ENCODE peak calls at places on chromosomes 6 and 20, in nine cellular contexts. C, P, E, T, G, D, J, A and B are unnamed samples.

GRCh38 chr20:64232794-64233193 is 22.8 kb upstream of the PCMTD2 start:
- DNase-seq in J (no peak), C (peak; percentile 85), D (no peak), G (no peak), E (no peak), A (no peak), T (no peak), P (no peak), B (no peak)

GRCh38 chr6:10407674-10408054 is 7.2 kb downstream of the TFAP2A start:
- DNase-seq in P (no peak), C (no peak), J (no peak), T (no peak), E (no peak), G (no peak), A (no peak), D (no peak), B (no peak)

GRCh38 chr6:100427452-100427851 is 37.3 kb downstream of the SIM1 start:
- DNase-seq in J (no peak), D (no peak), G (no peak), P (no peak), T (no peak), A (no peak), C (no peak), E (no peak), B (no peak)

GRCh38 chr6:158207452-158207788 is 39.3 kb downstream of the GTF2H5 start:
- DNase-seq in P (peak; percentile 71), J (no peak), A (peak; percentile 24), D (peak; percentile 79), G (no peak), C (no peak), E (peak; percentile 75), T (no peak), B (no peak)

GRCh38 chr20:56439784-56440291 is 27.8 kb downstream of the CASS4 start:
- DNase-seq in A (no peak), P (peak; percentile 82), T (peak; percentile 35), E (no peak), C (peak; percentile 25), G (no peak), D (no peak), J (no peak), B (no peak)

GRCh38 chr6:3280866-3281465 is 22.2 kb downstream of the PSMG4 start:
- DNase-seq in D (no peak), C (no peak), P (no peak), J (no peak), E (no peak), A (no peak), G (no peak), T (no peak), B (no peak)

GRCh38 chr6:133047706-133048105 is 193.5 kb upstream of the EYA4 start:
- DNase-seq in J (no peak), A (no peak), D (no peak), T (no peak), E (no peak), G (no peak), C (no peak), P (no peak), B (no peak)

GRCh38 chr6:73497915-73498314 is 22.9 kb downstream of the EEF1A1 start:
- DNase-seq in D (no peak), T (no peak), A (no peak), C (no peak), G (no peak), E (no peak), J (no peak), P (no peak), B (no peak)

GRCh38 chr20:53845980-53846379 is 224.4 kb downstream of the BCAS1 start:
- DNase-seq in T (no peak), J (no peak), C (no peak), E (no peak), A (no peak), P (no peak), D (no peak), G (no peak), B (no peak)

GRCh38 chr6:140385686-140386085 is 1011.2 kb upstream of the CITED2 start:
- DNase-seq in C (no peak), J (no peak), T (no peak), P (no peak), A (no peak), E (no peak), G (no peak), D (no peak), B (no peak)

GRCh38 chr20:47705497-47705856 is 79.8 kb downstream of the SULF2 start:
- DNase-seq in C (no peak), A (no peak), P (no peak), D (no peak), E (no peak), T (no peak), J (no peak), G (no peak), B (no peak)

GRCh38 chr20:33569290-33570094 is 79.6 kb downstream of the CBFA2T2 start:
- DNase-seq in G (no peak), E (no peak), T (no peak), J (no peak), A (no peak), C (no peak), D (no peak), P (no peak), B (no peak)